ENCODE peak calls at places on chromosomes 13 and 19, in seven cellular contexts. G is ascending aorta, E is HL-60, Z is fibroblast of pulmonary artery, L is PC-3, C is tibial artery, T is WERI-Rb-1. D is an unnamed sample.

GRCh38 chr19:13056052-13056660 is 46.5 kb downstream of the LYL1 start:
- DNase-seq in Z (peak; percentile 78), L (peak; percentile 97), E (no peak), G (peak; percentile 87), C (peak; percentile 90), T (no peak), D (peak; percentile 84)

GRCh38 chr13:78131811-78132210 is 213.2 kb upstream of the EDNRB start:
- DNase-seq in L (peak; percentile 6), G (no peak), T (no peak), Z (peak; percentile 26), C (no peak), E (no peak), D (no peak)

GRCh38 chr19:3375221-3376088 is 9.1 kb downstream of the NFIC start:
- DNase-seq in C (peak; percentile 99), L (no peak), E (no peak), G (peak; percentile 96), T (no peak), Z (peak; percentile 67), D (peak; percentile 27)

GRCh38 chr13:33349996-33350826 is 64.7 kb upstream of the STARD13 start:
- DNase-seq in T (no peak), L (peak; percentile 37), Z (peak; percentile 52), C (peak; percentile 82), G (peak; percentile 79), E (no peak), D (peak; percentile 67)

GRCh38 chr13:94641432-94641941 is 39.8 kb downstream of the GPR180 start:
- DNase-seq in G (no peak), L (peak; percentile 62), Z (peak; percentile 95), E (no peak), C (no peak), T (no peak), D (no peak)

GRCh38 chr13:33169273-33169980 is 116.1 kb downstream of the STARD13 start:
- DNase-seq in C (no peak), T (no peak), Z (peak; percentile 79), E (no peak), G (no peak), L (peak; percentile 73), D (no peak)

GRCh38 chr19:7883796-7884570 is 4.3 kb upstream of the LRRC8E start:
- DNase-seq in G (no peak), L (no peak), C (no peak), T (no peak), E (no peak), Z (no peak), D (no peak)

GRCh38 chr13:104937881-104938280 is 1597.6 kb downstream of the EFNB2 start:
- DNase-seq in G (no peak), L (no peak), T (no peak), C (no peak), E (no peak), Z (no peak), D (no peak)

GRCh38 chr13:63944896-63945295 is 2529.2 kb upstream of the PCDH20 start:
- DNase-seq in E (no peak), T (no peak), Z (no peak), G (no peak), C (no peak), L (no peak), D (no peak)

GRCh38 chr19:12156254-12157058 is at the start of gene ZNF625:
- DNase-seq in E (no peak), Z (peak; percentile 86), C (peak; percentile 94), G (peak; percentile 92), T (peak; percentile 98), L (peak; percentile 91), D (peak; percentile 99)

GRCh38 chr19:18377026-18377425 is 8.9 kb upstream of the GDF15 start:
- DNase-seq in C (no peak), T (no peak), Z (no peak), L (peak; percentile 76), G (no peak), E (no peak), D (no peak)

GRCh38 chr13:31909889-31910551 is 121.6 kb upstream of the FRY start:
- DNase-seq in T (peak; percentile 44), G (no peak), L (peak; percentile 63), C (no peak), E (peak; percentile 69), Z (peak; percentile 85), D (peak; percentile 73)

GRCh38 chr19:38729653-38730469 is 14.4 kb downstream of the CAPN12 start:
- DNase-seq in Z (peak; percentile 57), L (peak; percentile 53), E (peak; percentile 66), T (peak; percentile 88), C (peak; percentile 77), G (no peak), D (peak; percentile 95)

GRCh38 chr19:56369886-56370676 is 23.3 kb downstream of the ZNF582 start:
- DNase-seq in Z (no peak), G (no peak), T (no peak), L (no peak), C (no peak), E (no peak), D (no peak)

GRCh38 chr13:20647758-20648157 is 55.7 kb upstream of the IL17D start:
- DNase-seq in C (no peak), T (no peak), G (no peak), Z (no peak), L (no peak), E (no peak), D (no peak)

GRCh38 chr19:52351512-52351911 is 15.5 kb downstream of the ZNF610 start:
- DNase-seq in Z (no peak), T (peak; percentile 66), L (no peak), C (no peak), E (peak; percentile 5), G (no peak), D (peak; percentile 85)

GRCh38 chr19:50413096-50413495 is 5.6 kb upstream of the SPIB start:
- DNase-seq in C (no peak), G (no peak), E (no peak), L (no peak), T (no peak), Z (no peak), D (peak; percentile 32)

GRCh38 chr19:33194884-33195710 is 967 bp downstream of the LRP3 start:
- DNase-seq in L (peak; percentile 13), C (no peak), G (no peak), T (peak; percentile 33), Z (peak; percentile 53), E (peak; percentile 38), D (peak; percentile 73)

GRCh38 chr13:40190656-40191100 is 475.8 kb downstream of the FOXO1 start:
- DNase-seq in E (no peak), C (peak; percentile 79), G (peak; percentile 84), T (peak; percentile 36), L (peak; percentile 33), Z (peak; percentile 85), D (no peak)

GRCh38 chr19:51926784-51927741 is at the start of gene ZNF613:
- DNase-seq in T (peak; percentile 92), L (peak; percentile 94), G (peak; percentile 91), Z (peak; percentile 98), E (peak; percentile 94), C (peak; percentile 92), D (peak; percentile 95)

GRCh38 chr19:7489609-7490044 is 792 bp upstream of the PEX11G start:
- DNase-seq in G (no peak), C (no peak), E (no peak), Z (no peak), T (no peak), L (no peak), D (peak; percentile 57)

GRCh38 chr19:51568456-51568855 is 2.6 kb upstream of the ZNF175 start:
- DNase-seq in C (no peak), Z (no peak), L (peak; percentile 76), G (no peak), E (no peak), T (no peak), D (no peak)

DNA sequence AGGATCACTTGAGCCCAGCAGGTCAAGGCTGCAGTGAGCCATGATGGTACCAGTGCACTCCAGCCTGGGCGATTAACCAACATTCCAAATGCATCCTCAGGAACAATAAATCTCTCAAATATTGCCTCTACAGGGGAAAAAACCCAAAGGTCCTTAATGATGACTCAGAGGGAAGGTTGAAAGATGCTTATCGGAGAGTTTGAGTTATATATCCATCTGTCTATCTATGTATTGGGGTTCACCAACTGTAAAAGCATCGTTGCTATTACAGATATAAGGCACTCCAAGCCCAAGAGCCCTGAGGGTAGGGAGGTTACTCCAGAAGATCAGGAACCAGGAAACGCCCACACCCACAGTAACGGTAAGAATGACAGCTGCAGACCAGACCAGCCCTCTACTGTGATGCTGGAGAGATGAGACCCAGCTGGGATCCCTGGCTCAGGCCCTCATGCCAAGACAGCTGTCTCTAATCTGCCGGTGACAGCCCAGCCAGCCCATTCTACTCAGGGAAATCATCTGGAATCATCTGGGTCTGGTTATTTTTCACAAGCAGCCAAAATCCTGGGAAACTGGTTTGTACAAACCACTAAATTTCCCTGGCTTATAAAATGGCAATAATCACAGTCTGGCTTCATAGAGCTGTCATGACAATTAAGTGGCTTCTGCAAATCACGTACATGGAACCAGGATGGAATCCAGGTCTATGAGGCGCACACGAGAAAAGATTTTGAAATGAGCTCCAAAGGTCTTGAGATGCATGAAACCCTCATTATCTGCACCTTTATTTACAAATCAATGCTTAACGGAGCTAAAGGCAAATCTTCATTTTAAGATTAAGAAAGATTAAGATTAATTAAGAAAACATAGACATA is 23.8 kb downstream of the TEX101 start:
- DNase-seq in T (no peak), L (peak; percentile 67), C (no peak), Z (peak; percentile 88), G (no peak), E (no peak), D (no peak)
- TF ChIP-seq CTCF in T (no peak), L (no peak), C (no peak), Z (no peak), G (no peak), E (no peak), D (no peak)

GRCh38 chr19:48513289-48514122 is 1.9 kb upstream of the LMTK3 start:
- DNase-seq in E (peak; percentile 75), C (no peak), Z (peak; percentile 72), L (peak; percentile 64), G (peak; percentile 82), T (peak; percentile 82), D (peak; percentile 94)
- TF ChIP-seq CTCF in E (no peak), C (no peak), Z (no peak), L (no peak), G (no peak), T (no peak), D (no peak)

GRCh38 chr19:47595937-47596336 is 13.0 kb upstream of the BICRA start:
- DNase-seq in Z (no peak), T (no peak), G (no peak), E (peak; percentile 69), C (no peak), L (no peak), D (no peak)

GRCh38 chr19:47601180-47601904 is 7.6 kb upstream of the BICRA start:
- DNase-seq in C (no peak), T (no peak), Z (no peak), G (no peak), E (no peak), L (peak; percentile 53), D (peak; percentile 56)

GRCh38 chr19:47593860-47594259 is 15.1 kb upstream of the BICRA start:
- DNase-seq in G (no peak), T (no peak), Z (no peak), E (no peak), C (no peak), L (no peak), D (no peak)

GRCh38 chr19:47600246-47601179 is 8.4 kb upstream of the BICRA start:
- DNase-seq in E (peak; percentile 100), G (peak; percentile 100), Z (peak; percentile 99), L (peak; percentile 98), T (peak; percentile 92), C (peak; percentile 100), D (peak; percentile 100)

GRCh38 chr19:47598407-47599349 is 10.3 kb upstream of the BICRA start:
- DNase-seq in T (peak; percentile 27), L (peak; percentile 94), Z (peak; percentile 95), G (peak; percentile 90), C (peak; percentile 89), E (no peak), D (peak; percentile 91)
- TF ChIP-seq CTCF in T (no peak), L (no peak), Z (no peak), G (no peak), C (no peak), E (no peak), D (no peak)

GRCh38 chr13:110342474-110342873 is 35.4 kb downstream of the COL4A2 start:
- DNase-seq in T (peak; percentile 4), L (no peak), C (peak; percentile 59), E (no peak), G (peak; percentile 59), Z (no peak), D (no peak)
- TF ChIP-seq CTCF in T (no peak), L (no peak), C (no peak), E (no peak), G (no peak), Z (no peak), D (no peak)

D was measured in endodermal cell.